ENCODE peak calls at places on chromosomes 4 and X, in five cellular contexts. One of them, this sample, is unnamed.

GRCh38 chr4:124591646-124592045 is 120.9 kb downstream of the ANKRD50 start:
- DNase-seq in nephron progenitor cell: no peak
- DNase-seq in NCI-H1417: no peak
- DNase-seq in CD8-positive, alpha-beta T cell: no peak
- DNase-seq in SK-N-SH: no peak
- DNase-seq in this sample: no peak

GRCh38 chr4:139530833-139531427 is 25.1 kb downstream of the SETD7 start:
- DNase-seq in SK-N-SH: peak; percentile 68
- DNase-seq in nephron progenitor cell: peak; percentile 72
- DNase-seq in NCI-H1417: peak; percentile 29
- DNase-seq in CD8-positive, alpha-beta T cell: peak; percentile 49
- DNase-seq in this sample: peak; percentile 41

GRCh38 chr4:8280158-8280875 is 10.8 kb downstream of the HTRA3 start:
- DNase-seq in nephron progenitor cell: no peak
- DNase-seq in SK-N-SH: no peak
- DNase-seq in CD8-positive, alpha-beta T cell: no peak
- DNase-seq in NCI-H1417: no peak
- DNase-seq in this sample: no peak

GRCh38 chr4:184784628-184785257 is 41.0 kb downstream of the ACSL1 start:
- DNase-seq in CD8-positive, alpha-beta T cell: no peak
- DNase-seq in nephron progenitor cell: no peak
- DNase-seq in SK-N-SH: peak; percentile 63
- DNase-seq in NCI-H1417: no peak
- DNase-seq in this sample: no peak

GRCh38 chrX:134999469-134999868 is 8.7 kb downstream of the SMIM10 start:
- DNase-seq in SK-N-SH: peak; percentile 45
- DNase-seq in NCI-H1417: peak; percentile 5
- DNase-seq in nephron progenitor cell: no peak
- DNase-seq in CD8-positive, alpha-beta T cell: no peak
- DNase-seq in this sample: peak; percentile 58

GRCh38 chrX:18676050-18676449 is 4.1 kb upstream of the RS1 start:
- DNase-seq in SK-N-SH: no peak
- DNase-seq in NCI-H1417: no peak
- DNase-seq in nephron progenitor cell: no peak
- DNase-seq in CD8-positive, alpha-beta T cell: no peak
- DNase-seq in this sample: no peak

GRCh38 chrX:135890087-135890585 is 3.1 kb downstream of the CT45A10 start:
- DNase-seq in nephron progenitor cell: no peak
- DNase-seq in NCI-H1417: no peak
- DNase-seq in CD8-positive, alpha-beta T cell: no peak
- DNase-seq in SK-N-SH: no peak
- DNase-seq in this sample: no peak

GRCh38 chr4:91963489-91963888 is 340.3 kb upstream of the GRID2 start:
- DNase-seq in NCI-H1417: no peak
- DNase-seq in CD8-positive, alpha-beta T cell: no peak
- DNase-seq in nephron progenitor cell: no peak
- DNase-seq in SK-N-SH: no peak
- DNase-seq in this sample: no peak

GRCh38 chr4:170940043-170940724 is 850.4 kb upstream of the AADAT start:
- DNase-seq in NCI-H1417: no peak
- DNase-seq in SK-N-SH: no peak
- DNase-seq in nephron progenitor cell: peak; percentile 5
- DNase-seq in CD8-positive, alpha-beta T cell: no peak
- DNase-seq in this sample: no peak

GRCh38 chr4:17155486-17155885 is 257.0 kb upstream of the LDB2 start:
- DNase-seq in CD8-positive, alpha-beta T cell: no peak
- DNase-seq in NCI-H1417: no peak
- DNase-seq in nephron progenitor cell: no peak
- DNase-seq in SK-N-SH: no peak
- DNase-seq in this sample: no peak

GRCh38 chrX:119758682-119759332 is 419 bp downstream of the SOWAHD start:
- DNase-seq in CD8-positive, alpha-beta T cell: no peak
- DNase-seq in SK-N-SH: peak; percentile 67
- DNase-seq in NCI-H1417: no peak
- DNase-seq in nephron progenitor cell: peak; percentile 39
- DNase-seq in this sample: no peak

GRCh38 chr4:183936574-183937335 is 31.6 kb downstream of the STOX2 start:
- DNase-seq in CD8-positive, alpha-beta T cell: no peak
- DNase-seq in nephron progenitor cell: no peak
- DNase-seq in SK-N-SH: no peak
- DNase-seq in NCI-H1417: no peak
- DNase-seq in this sample: no peak

GRCh38 chr4:8383451-8384160 is 56.9 kb downstream of the ACOX3 start:
- DNase-seq in NCI-H1417: no peak
- DNase-seq in SK-N-SH: no peak
- DNase-seq in CD8-positive, alpha-beta T cell: no peak
- DNase-seq in nephron progenitor cell: no peak
- DNase-seq in this sample: no peak

GRCh38 chr4:159360549-159360948 is 257.7 kb downstream of the RAPGEF2 start:
- DNase-seq in CD8-positive, alpha-beta T cell: no peak
- DNase-seq in NCI-H1417: no peak
- DNase-seq in nephron progenitor cell: no peak
- DNase-seq in SK-N-SH: no peak
- DNase-seq in this sample: peak; percentile 88